ENCODE peak calls at places on chromosomes 4 and X, in six cellular contexts. D is foreskin fibroblast; C is activated T-cell treated with anti-CD3 and anti-CD28 coated beads, Interleukin-2, amount 50 U/mL, for 4 hours; B is nephron progenitor cell; A is T-helper 2 cell; I is heart right ventricle. T is an unnamed sample.

GRCh38 chrX:40146471-40147398 is 49.0 kb upstream of the BCOR start:
- DNase-seq in D (no peak), C (no peak), B (peak), A (no peak), I (peak), T (no peak)

GRCh38 chr4:97587912-97588311 is 555.4 kb downstream of the STPG2 start:
- DNase-seq in D (no peak), C (no peak), B (no peak), A (no peak), I (no peak), T (no peak)

GRCh38 chr4:139625487-139625886 is 40.1 kb upstream of the MGST2 start:
- DNase-seq in D (no peak), C (no peak), B (no peak), A (no peak), I (peak), T (no peak)

GRCh38 chrX:32987139-32987538 is 224.2 kb downstream of the DMD start:
- DNase-seq in D (no peak), C (no peak), B (peak), A (no peak), I (no peak), T (no peak)

GRCh38 chr4:185582651-185583400 is 47.5 kb upstream of the PDLIM3 start:
- DNase-seq in D (no peak), C (no peak), B (no peak), A (no peak), I (no peak), T (no peak)

GRCh38 chr4:169341490-169341889 is 70.7 kb upstream of the SH3RF1 start:
- DNase-seq in D (peak), C (no peak), B (no peak), A (no peak), I (no peak), T (no peak)

GRCh38 chrX:135408794-135409193 is 12.9 kb upstream of the SMIM10L2A start:
- DNase-seq in D (no peak), C (no peak), B (no peak), A (no peak), I (no peak), T (no peak)

GRCh38 chrX:1164322-1165288 is 47.8 kb downstream of the CRLF2 start:
- DNase-seq in D (no peak), C (no peak), B (peak), A (no peak), I (no peak), T (no peak)

GRCh38 chr4:75718529-75718928 is 5.8 kb upstream of the USO1 start:
- DNase-seq in D (no peak), C (no peak), B (no peak), A (no peak), I (no peak), T (no peak)

GRCh38 chrX:154597221-154597620 is 12.3 kb downstream of the CTAG1A start:
- DNase-seq in D (no peak), C (no peak), B (no peak), A (no peak), I (no peak), T (no peak)

GRCh38 chrX:118603981-118604380 is 108.4 kb downstream of the DOCK11 start:
- DNase-seq in D (peak), C (peak), B (peak), A (peak), I (no peak), T (peak)

GRCh38 chrX:152139589-152139988 is 1.2 kb upstream of the MAGEA10 start:
- DNase-seq in D (no peak), C (no peak), B (no peak), A (no peak), I (no peak), T (no peak)

GRCh38 chrX:77065896-77066295 is 381.3 kb upstream of the FGF16 start:
- DNase-seq in D (no peak), C (no peak), B (no peak), A (no peak), I (no peak), T (no peak)

GRCh38 chr4:8665406-8666360 is 73.1 kb downstream of the CPZ start:
- DNase-seq in D (no peak), C (no peak), B (no peak), A (no peak), I (no peak), T (no peak)

GRCh38 chrX:56975611-56976010 is 19.7 kb downstream of the SPIN3 start:
- DNase-seq in D (no peak), C (no peak), B (no peak), A (no peak), I (no peak), T (no peak)

GRCh38 chr4:2250003-2250763 is 8.3 kb upstream of the HAUS3 start:
- DNase-seq in D (no peak), C (no peak), B (no peak), A (peak), I (no peak), T (no peak)

GRCh38 chr4:38516194-38516593 is 147.8 kb upstream of the KLF3 start:
- DNase-seq in D (no peak), C (no peak), B (no peak), A (no peak), I (no peak), T (no peak)

GRCh38 chrX:141467442-141467841 is 117.1 kb downstream of the SPANXA1 start:
- DNase-seq in D (no peak), C (no peak), B (no peak), A (no peak), I (no peak), T (no peak)

GRCh38 chrX:110748256-110748811 is 47.3 kb downstream of the CHRDL1 start:
- DNase-seq in D (no peak), C (no peak), B (no peak), A (no peak), I (no peak), T (no peak)

GRCh38 chr4:2322227-2322626 is 60.3 kb upstream of the MXD4 start:
- DNase-seq in D (no peak), C (no peak), B (no peak), A (no peak), I (no peak), T (no peak)

GRCh38 chr4:176717237-176717636 is 75.5 kb downstream of the VEGFC start:
- DNase-seq in D (no peak), C (no peak), B (no peak), A (no peak), I (no peak), T (no peak)

GRCh38 chrX:24619647-24620046 is 27.5 kb downstream of the PCYT1B start:
- DNase-seq in D (peak), C (no peak), B (no peak), A (no peak), I (no peak), T (peak)

GRCh38 chrX:38458071-38458470 is 103.3 kb upstream of the TSPAN7 start:
- DNase-seq in D (no peak), C (no peak), B (no peak), A (no peak), I (no peak), T (no peak)

GRCh38 chr4:77453911-77454310 is 151.7 kb upstream of the CXCL13 start:
- DNase-seq in D (no peak), C (no peak), B (no peak), A (no peak), I (no peak), T (no peak)

GRCh38 chr4:54959656-54960055 is 165.7 kb downstream of the KDR start:
- DNase-seq in D (peak), C (no peak), B (no peak), A (no peak), I (no peak), T (peak)

GRCh38 chrX:155143959-155144548 is 72.2 kb upstream of the VBP1 start:
- DNase-seq in D (no peak), C (no peak), B (no peak), A (no peak), I (no peak), T (no peak)

GRCh38 chr4:108360857-108361820 is 192.4 kb upstream of the LEF1 start:
- DNase-seq in D (peak), C (no peak), B (peak), A (no peak), I (no peak), T (peak)

GRCh38 chrX:39895228-39896110 is 202.3 kb downstream of the BCOR start:
- DNase-seq in D (no peak), C (no peak), B (no peak), A (no peak), I (no peak), T (no peak)

GRCh38 chr4:52844596-52844995 is 17.5 kb upstream of the RASL11B start:
- DNase-seq in D (no peak), C (no peak), B (no peak), A (no peak), I (no peak), T (no peak)

GRCh38 chr4:76948441-76949292 is 885 bp upstream of the SEPTIN11 start:
- DNase-seq in D (peak), C (peak), B (peak), A (peak), I (peak), T (no peak)

GRCh38 chr4:38856524-38857337 is at the start of gene TLR6:
- DNase-seq in D (no peak), C (peak), B (peak), A (peak), I (no peak), T (no peak)

GRCh38 chr4:155762351-155762750 is 3.5 kb downstream of the GUCY1B1 start:
- DNase-seq in D (no peak), C (no peak), B (no peak), A (no peak), I (no peak), T (no peak)

GRCh38 chr4:2871466-2871865 is 27.8 kb downstream of the ADD1 start:
- DNase-seq in D (no peak), C (no peak), B (no peak), A (no peak), I (no peak), T (no peak)

GRCh38 chr4:183503497-183504063 is 1.3 kb upstream of the ING2 start:
- DNase-seq in D (no peak), C (no peak), B (no peak), A (no peak), I (no peak), T (no peak)

GRCh38 chr4:112633477-112634235 is 3.1 kb downstream of the ZGRF1 start:
- DNase-seq in D (peak), C (no peak), B (no peak), A (no peak), I (no peak), T (peak)

GRCh38 chr4:26719954-26720552 is 136.2 kb downstream of the TBC1D19 start:
- DNase-seq in D (peak), C (no peak), B (no peak), A (no peak), I (no peak), T (peak)

GRCh38 chrX:20623448-20623847 is 356.7 kb upstream of the RPS6KA3 start:
- DNase-seq in D (peak), C (no peak), B (no peak), A (no peak), I (no peak), T (no peak)

GRCh38 chr4:26141916-26142638 is 178.7 kb upstream of the RBPJ start:
- DNase-seq in D (peak), C (no peak), B (no peak), A (no peak), I (no peak), T (no peak)